ENCODE peak calls at places on chromosomes 6 and 20, in ten cellular contexts. One of them, this sample, is unnamed.

GRCh38 chr6:7074870-7075269 is 32.9 kb upstream of the RREB1 start:
- ATAC-seq in gastroesophageal sphincter: no peak
- ATAC-seq in aorta: no peak
- ATAC-seq in stimulated activated naive CD8-positive, alpha-beta T cell treated with anti-CD3 and anti-CD28 coated beads, Interleukin-15, Interleukin-2, amounts not matched to agents 100 U/mL and 50 U/mL, for 24 hours: no peak
- ATAC-seq in naive thymus-derived CD4-positive, alpha-beta T cell: no peak
- ATAC-seq in stimulated activated naive B cell treated with anti-CD40 and anti-IgM and Interleukin-4, amounts not matched to agents 10 μg/mL and 1 μg/mL and 100 μg/mL, for 72 hours: no peak
- ATAC-seq in Panc1: no peak
- ATAC-seq in lower lobe of right lung: no peak
- ATAC-seq in activated CD8-positive, alpha-beta T cell treated with anti-CD3 and anti-CD28 coated beads, Interleukin-2, amount 10 ng/mL, durations not matched to agents 7 days and 5 days: no peak
- ATAC-seq in left colon: no peak
- ATAC-seq in this sample: no peak

GRCh38 chr20:5080384-5080877 is 39.3 kb downstream of the PCNA start:
- ATAC-seq in activated CD8-positive, alpha-beta T cell treated with anti-CD3 and anti-CD28 coated beads, Interleukin-2, amount 10 ng/mL, durations not matched to agents 7 days and 5 days: no peak
- ATAC-seq in aorta: peak
- ATAC-seq in gastroesophageal sphincter: peak
- ATAC-seq in naive thymus-derived CD4-positive, alpha-beta T cell: peak
- ATAC-seq in lower lobe of right lung: peak
- ATAC-seq in Panc1: no peak
- ATAC-seq in left colon: no peak
- ATAC-seq in stimulated activated naive CD8-positive, alpha-beta T cell treated with anti-CD3 and anti-CD28 coated beads, Interleukin-15, Interleukin-2, amounts not matched to agents 100 U/mL and 50 U/mL, for 24 hours: no peak
- ATAC-seq in stimulated activated naive B cell treated with anti-CD40 and anti-IgM and Interleukin-4, amounts not matched to agents 10 μg/mL and 1 μg/mL and 100 μg/mL, for 72 hours: peak
- ATAC-seq in this sample: no peak

GRCh38 chr6:102895683-102896082 is 1502.2 kb downstream of the GRIK2 start:
- ATAC-seq in left colon: no peak
- ATAC-seq in stimulated activated naive B cell treated with anti-CD40 and anti-IgM and Interleukin-4, amounts not matched to agents 10 μg/mL and 1 μg/mL and 100 μg/mL, for 72 hours: no peak
- ATAC-seq in gastroesophageal sphincter: no peak
- ATAC-seq in lower lobe of right lung: no peak
- ATAC-seq in Panc1: no peak
- ATAC-seq in aorta: no peak
- ATAC-seq in activated CD8-positive, alpha-beta T cell treated with anti-CD3 and anti-CD28 coated beads, Interleukin-2, amount 10 ng/mL, durations not matched to agents 7 days and 5 days: no peak
- ATAC-seq in naive thymus-derived CD4-positive, alpha-beta T cell: no peak
- ATAC-seq in stimulated activated naive CD8-positive, alpha-beta T cell treated with anti-CD3 and anti-CD28 coated beads, Interleukin-15, Interleukin-2, amounts not matched to agents 100 U/mL and 50 U/mL, for 24 hours: no peak
- ATAC-seq in this sample: no peak

GRCh38 chr6:41884957-41885356 is 10.2 kb downstream of the USP49 start:
- ATAC-seq in left colon: no peak
- ATAC-seq in aorta: no peak
- ATAC-seq in Panc1: no peak
- ATAC-seq in activated CD8-positive, alpha-beta T cell treated with anti-CD3 and anti-CD28 coated beads, Interleukin-2, amount 10 ng/mL, durations not matched to agents 7 days and 5 days: no peak
- ATAC-seq in lower lobe of right lung: peak
- ATAC-seq in naive thymus-derived CD4-positive, alpha-beta T cell: no peak
- ATAC-seq in stimulated activated naive CD8-positive, alpha-beta T cell treated with anti-CD3 and anti-CD28 coated beads, Interleukin-15, Interleukin-2, amounts not matched to agents 100 U/mL and 50 U/mL, for 24 hours: no peak
- ATAC-seq in stimulated activated naive B cell treated with anti-CD40 and anti-IgM and Interleukin-4, amounts not matched to agents 10 μg/mL and 1 μg/mL and 100 μg/mL, for 72 hours: no peak
- ATAC-seq in gastroesophageal sphincter: no peak
- ATAC-seq in this sample: no peak

GRCh38 chr6:72283571-72283970 is 338.3 kb upstream of the KCNQ5 start:
- ATAC-seq in gastroesophageal sphincter: no peak
- ATAC-seq in stimulated activated naive CD8-positive, alpha-beta T cell treated with anti-CD3 and anti-CD28 coated beads, Interleukin-15, Interleukin-2, amounts not matched to agents 100 U/mL and 50 U/mL, for 24 hours: no peak
- ATAC-seq in naive thymus-derived CD4-positive, alpha-beta T cell: no peak
- ATAC-seq in left colon: no peak
- ATAC-seq in aorta: no peak
- ATAC-seq in stimulated activated naive B cell treated with anti-CD40 and anti-IgM and Interleukin-4, amounts not matched to agents 10 μg/mL and 1 μg/mL and 100 μg/mL, for 72 hours: no peak
- ATAC-seq in lower lobe of right lung: no peak
- ATAC-seq in Panc1: no peak
- ATAC-seq in activated CD8-positive, alpha-beta T cell treated with anti-CD3 and anti-CD28 coated beads, Interleukin-2, amount 10 ng/mL, durations not matched to agents 7 days and 5 days: no peak
- ATAC-seq in this sample: no peak

GRCh38 chr20:37714973-37715657 is 21.3 kb downstream of the CTNNBL1 start:
- ATAC-seq in stimulated activated naive CD8-positive, alpha-beta T cell treated with anti-CD3 and anti-CD28 coated beads, Interleukin-15, Interleukin-2, amounts not matched to agents 100 U/mL and 50 U/mL, for 24 hours: no peak
- ATAC-seq in naive thymus-derived CD4-positive, alpha-beta T cell: peak
- ATAC-seq in lower lobe of right lung: peak
- ATAC-seq in left colon: no peak
- ATAC-seq in aorta: no peak
- ATAC-seq in Panc1: no peak
- ATAC-seq in stimulated activated naive B cell treated with anti-CD40 and anti-IgM and Interleukin-4, amounts not matched to agents 10 μg/mL and 1 μg/mL and 100 μg/mL, for 72 hours: no peak
- ATAC-seq in activated CD8-positive, alpha-beta T cell treated with anti-CD3 and anti-CD28 coated beads, Interleukin-2, amount 10 ng/mL, durations not matched to agents 7 days and 5 days: no peak
- ATAC-seq in gastroesophageal sphincter: no peak
- ATAC-seq in this sample: peak

GRCh38 chr20:33909331-33909921 is 84.3 kb upstream of the RALY start:
- ATAC-seq in left colon: no peak
- ATAC-seq in activated CD8-positive, alpha-beta T cell treated with anti-CD3 and anti-CD28 coated beads, Interleukin-2, amount 10 ng/mL, durations not matched to agents 7 days and 5 days: no peak
- ATAC-seq in stimulated activated naive B cell treated with anti-CD40 and anti-IgM and Interleukin-4, amounts not matched to agents 10 μg/mL and 1 μg/mL and 100 μg/mL, for 72 hours: no peak
- ATAC-seq in stimulated activated naive CD8-positive, alpha-beta T cell treated with anti-CD3 and anti-CD28 coated beads, Interleukin-15, Interleukin-2, amounts not matched to agents 100 U/mL and 50 U/mL, for 24 hours: no peak
- ATAC-seq in naive thymus-derived CD4-positive, alpha-beta T cell: no peak
- ATAC-seq in gastroesophageal sphincter: peak
- ATAC-seq in Panc1: peak
- ATAC-seq in lower lobe of right lung: peak
- ATAC-seq in aorta: peak
- ATAC-seq in this sample: no peak

GRCh38 chr20:11676618-11677289 is 240.9 kb upstream of the BTBD3 start:
- ATAC-seq in naive thymus-derived CD4-positive, alpha-beta T cell: no peak
- ATAC-seq in left colon: peak
- ATAC-seq in stimulated activated naive B cell treated with anti-CD40 and anti-IgM and Interleukin-4, amounts not matched to agents 10 μg/mL and 1 μg/mL and 100 μg/mL, for 72 hours: peak
- ATAC-seq in lower lobe of right lung: peak
- ATAC-seq in activated CD8-positive, alpha-beta T cell treated with anti-CD3 and anti-CD28 coated beads, Interleukin-2, amount 10 ng/mL, durations not matched to agents 7 days and 5 days: no peak
- ATAC-seq in stimulated activated naive CD8-positive, alpha-beta T cell treated with anti-CD3 and anti-CD28 coated beads, Interleukin-15, Interleukin-2, amounts not matched to agents 100 U/mL and 50 U/mL, for 24 hours: no peak
- ATAC-seq in aorta: peak
- ATAC-seq in gastroesophageal sphincter: peak
- ATAC-seq in Panc1: peak
- ATAC-seq in this sample: no peak

GRCh38 chr6:1840491-1841121 is 230.9 kb downstream of the FOXC1 start:
- ATAC-seq in activated CD8-positive, alpha-beta T cell treated with anti-CD3 and anti-CD28 coated beads, Interleukin-2, amount 10 ng/mL, durations not matched to agents 7 days and 5 days: no peak
- ATAC-seq in gastroesophageal sphincter: peak
- ATAC-seq in aorta: peak
- ATAC-seq in stimulated activated naive B cell treated with anti-CD40 and anti-IgM and Interleukin-4, amounts not matched to agents 10 μg/mL and 1 μg/mL and 100 μg/mL, for 72 hours: no peak
- ATAC-seq in left colon: no peak
- ATAC-seq in lower lobe of right lung: no peak
- ATAC-seq in naive thymus-derived CD4-positive, alpha-beta T cell: no peak
- ATAC-seq in Panc1: no peak
- ATAC-seq in stimulated activated naive CD8-positive, alpha-beta T cell treated with anti-CD3 and anti-CD28 coated beads, Interleukin-15, Interleukin-2, amounts not matched to agents 100 U/mL and 50 U/mL, for 24 hours: no peak
- ATAC-seq in this sample: no peak

GRCh38 chr6:168239374-168239773 is 80.2 kb downstream of the DACT2 start:
- ATAC-seq in aorta: peak
- ATAC-seq in left colon: no peak
- ATAC-seq in stimulated activated naive B cell treated with anti-CD40 and anti-IgM and Interleukin-4, amounts not matched to agents 10 μg/mL and 1 μg/mL and 100 μg/mL, for 72 hours: no peak
- ATAC-seq in stimulated activated naive CD8-positive, alpha-beta T cell treated with anti-CD3 and anti-CD28 coated beads, Interleukin-15, Interleukin-2, amounts not matched to agents 100 U/mL and 50 U/mL, for 24 hours: no peak
- ATAC-seq in Panc1: peak
- ATAC-seq in lower lobe of right lung: peak
- ATAC-seq in activated CD8-positive, alpha-beta T cell treated with anti-CD3 and anti-CD28 coated beads, Interleukin-2, amount 10 ng/mL, durations not matched to agents 7 days and 5 days: no peak
- ATAC-seq in gastroesophageal sphincter: no peak
- ATAC-seq in naive thymus-derived CD4-positive, alpha-beta T cell: peak
- ATAC-seq in this sample: peak

GRCh38 chr6:54588176-54588575 is 258.4 kb upstream of the FAM83B start:
- ATAC-seq in stimulated activated naive B cell treated with anti-CD40 and anti-IgM and Interleukin-4, amounts not matched to agents 10 μg/mL and 1 μg/mL and 100 μg/mL, for 72 hours: no peak
- ATAC-seq in Panc1: no peak
- ATAC-seq in gastroesophageal sphincter: no peak
- ATAC-seq in stimulated activated naive CD8-positive, alpha-beta T cell treated with anti-CD3 and anti-CD28 coated beads, Interleukin-15, Interleukin-2, amounts not matched to agents 100 U/mL and 50 U/mL, for 24 hours: no peak
- ATAC-seq in naive thymus-derived CD4-positive, alpha-beta T cell: no peak
- ATAC-seq in lower lobe of right lung: no peak
- ATAC-seq in activated CD8-positive, alpha-beta T cell treated with anti-CD3 and anti-CD28 coated beads, Interleukin-2, amount 10 ng/mL, durations not matched to agents 7 days and 5 days: no peak
- ATAC-seq in left colon: no peak
- ATAC-seq in aorta: no peak
- ATAC-seq in this sample: no peak

GRCh38 chr6:67606905-67607828 is 1027.9 kb upstream of the ADGRB3 start:
- ATAC-seq in activated CD8-positive, alpha-beta T cell treated with anti-CD3 and anti-CD28 coated beads, Interleukin-2, amount 10 ng/mL, durations not matched to agents 7 days and 5 days: no peak
- ATAC-seq in lower lobe of right lung: no peak
- ATAC-seq in Panc1: no peak
- ATAC-seq in naive thymus-derived CD4-positive, alpha-beta T cell: no peak
- ATAC-seq in aorta: no peak
- ATAC-seq in left colon: no peak
- ATAC-seq in gastroesophageal sphincter: no peak
- ATAC-seq in stimulated activated naive CD8-positive, alpha-beta T cell treated with anti-CD3 and anti-CD28 coated beads, Interleukin-15, Interleukin-2, amounts not matched to agents 100 U/mL and 50 U/mL, for 24 hours: no peak
- ATAC-seq in stimulated activated naive B cell treated with anti-CD40 and anti-IgM and Interleukin-4, amounts not matched to agents 10 μg/mL and 1 μg/mL and 100 μg/mL, for 72 hours: no peak
- ATAC-seq in this sample: no peak